ENCODE peak calls at places on chromosome 2, in six cellular contexts. One of them, this sample, is unnamed.

GRCh38 chr2:15092691-15093090 is 460.2 kb downstream of the LRATD1 start:
- DNase-seq in SK-N-SH: no peak
- DNase-seq in fibroblast of lung: peak
- DNase-seq in IMR-90: peak
- DNase-seq in mesenchymal stem cell: no peak
- DNase-seq in mammary epithelial cell: peak
- DNase-seq in this sample: no peak

GRCh38 chr2:20449501-20450200 is 2.8 kb downstream of the RHOB start:
- DNase-seq in IMR-90: peak
- DNase-seq in fibroblast of lung: peak
- DNase-seq in mammary epithelial cell: no peak
- DNase-seq in mesenchymal stem cell: peak
- DNase-seq in SK-N-SH: no peak
- DNase-seq in this sample: peak

GRCh38 chr2:164913640-164914346 is 41.5 kb downstream of the SLC38A11 start:
- DNase-seq in SK-N-SH: no peak
- DNase-seq in IMR-90: peak
- DNase-seq in fibroblast of lung: peak
- DNase-seq in mammary epithelial cell: peak
- DNase-seq in mesenchymal stem cell: no peak
- DNase-seq in this sample: no peak

GRCh38 chr2:15665067-15665942 is 73.6 kb downstream of the DDX1 start:
- DNase-seq in IMR-90: no peak
- DNase-seq in mesenchymal stem cell: no peak
- DNase-seq in fibroblast of lung: no peak
- DNase-seq in SK-N-SH: no peak
- DNase-seq in mammary epithelial cell: no peak
- DNase-seq in this sample: no peak

GRCh38 chr2:205133544-205133943 is 548.8 kb upstream of the NRP2 start:
- DNase-seq in mammary epithelial cell: no peak
- DNase-seq in IMR-90: no peak
- DNase-seq in fibroblast of lung: no peak
- DNase-seq in SK-N-SH: peak
- DNase-seq in mesenchymal stem cell: no peak
- DNase-seq in this sample: no peak

GRCh38 chr2:169647496-169647895 is 46.7 kb downstream of the CFAP210 start:
- DNase-seq in SK-N-SH: no peak
- DNase-seq in IMR-90: no peak
- DNase-seq in fibroblast of lung: no peak
- DNase-seq in mesenchymal stem cell: no peak
- DNase-seq in mammary epithelial cell: no peak
- DNase-seq in this sample: no peak

GRCh38 chr2:181658444-181658843 is 1.5 kb upstream of the CERKL start:
- DNase-seq in mammary epithelial cell: no peak
- DNase-seq in fibroblast of lung: no peak
- DNase-seq in SK-N-SH: no peak
- DNase-seq in IMR-90: no peak
- DNase-seq in mesenchymal stem cell: no peak
- DNase-seq in this sample: no peak

GRCh38 chr2:40243581-40243980 is 208.3 kb downstream of the SLC8A1 start:
- DNase-seq in mesenchymal stem cell: peak
- DNase-seq in IMR-90: peak
- DNase-seq in SK-N-SH: no peak
- DNase-seq in fibroblast of lung: peak
- DNase-seq in mammary epithelial cell: no peak
- DNase-seq in this sample: no peak

GRCh38 chr2:223601932-223602676 is at the start of gene SCG2:
- DNase-seq in IMR-90: peak
- DNase-seq in mammary epithelial cell: peak
- DNase-seq in fibroblast of lung: peak
- DNase-seq in SK-N-SH: peak
- DNase-seq in mesenchymal stem cell: peak
- DNase-seq in this sample: peak

GRCh38 chr2:176457486-176457885 is 188.2 kb downstream of the MTX2 start:
- DNase-seq in mesenchymal stem cell: no peak
- DNase-seq in mammary epithelial cell: no peak
- DNase-seq in IMR-90: no peak
- DNase-seq in fibroblast of lung: no peak
- DNase-seq in SK-N-SH: no peak
- DNase-seq in this sample: no peak

GRCh38 chr2:201308914-201309313 is 48.2 kb downstream of the FLACC1 start:
- DNase-seq in mesenchymal stem cell: no peak
- DNase-seq in fibroblast of lung: no peak
- DNase-seq in IMR-90: no peak
- DNase-seq in SK-N-SH: no peak
- DNase-seq in mammary epithelial cell: no peak
- DNase-seq in this sample: no peak

GRCh38 chr2:195021704-195022513 is 635.1 kb upstream of the SLC39A10 start:
- DNase-seq in SK-N-SH: no peak
- DNase-seq in IMR-90: no peak
- DNase-seq in fibroblast of lung: peak
- DNase-seq in mammary epithelial cell: no peak
- DNase-seq in mesenchymal stem cell: peak
- DNase-seq in this sample: no peak

GRCh38 chr2:47535073-47535472 is 132.1 kb downstream of the MSH2 start:
- DNase-seq in SK-N-SH: no peak
- DNase-seq in mammary epithelial cell: no peak
- DNase-seq in IMR-90: no peak
- DNase-seq in mesenchymal stem cell: no peak
- DNase-seq in fibroblast of lung: no peak
- DNase-seq in this sample: no peak

GRCh38 chr2:10499911-10500521 is 51.9 kb upstream of the ODC1 start:
- DNase-seq in SK-N-SH: no peak
- DNase-seq in IMR-90: no peak
- DNase-seq in fibroblast of lung: no peak
- DNase-seq in mammary epithelial cell: no peak
- DNase-seq in mesenchymal stem cell: no peak
- DNase-seq in this sample: peak

GRCh38 chr2:165182029-165182428 is 21.8 kb downstream of the SCN3A start:
- DNase-seq in fibroblast of lung: no peak
- DNase-seq in SK-N-SH: no peak
- DNase-seq in mammary epithelial cell: no peak
- DNase-seq in mesenchymal stem cell: no peak
- DNase-seq in IMR-90: no peak
- DNase-seq in this sample: no peak

GRCh38 chr2:192718340-192718739 is 523.6 kb upstream of the TMEFF2 start:
- DNase-seq in mesenchymal stem cell: no peak
- DNase-seq in mammary epithelial cell: no peak
- DNase-seq in SK-N-SH: no peak
- DNase-seq in fibroblast of lung: no peak
- DNase-seq in IMR-90: no peak
- DNase-seq in this sample: no peak

GRCh38 chr2:22991844-22992243 is 393.1 kb upstream of the KLHL29 start:
- DNase-seq in fibroblast of lung: no peak
- DNase-seq in SK-N-SH: no peak
- DNase-seq in mesenchymal stem cell: no peak
- DNase-seq in mammary epithelial cell: no peak
- DNase-seq in IMR-90: no peak
- DNase-seq in this sample: no peak

GRCh38 chr2:215382480-215382879 is 53.4 kb downstream of the FN1 start:
- DNase-seq in mammary epithelial cell: no peak
- DNase-seq in IMR-90: no peak
- DNase-seq in SK-N-SH: no peak
- DNase-seq in fibroblast of lung: no peak
- DNase-seq in mesenchymal stem cell: no peak
- DNase-seq in this sample: no peak

GRCh38 chr2:64400733-64401500 is 53.0 kb upstream of the LGALSL start:
- DNase-seq in fibroblast of lung: no peak
- DNase-seq in IMR-90: no peak
- DNase-seq in mesenchymal stem cell: peak
- DNase-seq in mammary epithelial cell: no peak
- DNase-seq in SK-N-SH: no peak
- DNase-seq in this sample: no peak

GRCh38 chr2:128457716-128458115 is 139.0 kb upstream of the HS6ST1 start:
- DNase-seq in mammary epithelial cell: no peak
- DNase-seq in fibroblast of lung: no peak
- DNase-seq in SK-N-SH: no peak
- DNase-seq in IMR-90: no peak
- DNase-seq in mesenchymal stem cell: no peak
- DNase-seq in this sample: no peak

GRCh38 chr2:56754066-56754615 is 570.4 kb downstream of the CCDC85A start:
- DNase-seq in SK-N-SH: no peak
- DNase-seq in mammary epithelial cell: no peak
- DNase-seq in mesenchymal stem cell: no peak
- DNase-seq in IMR-90: no peak
- DNase-seq in fibroblast of lung: no peak
- DNase-seq in this sample: no peak

GRCh38 chr2:182628901-182629300 is 87.2 kb upstream of the DNAJC10 start:
- DNase-seq in SK-N-SH: no peak
- DNase-seq in fibroblast of lung: no peak
- DNase-seq in mesenchymal stem cell: no peak
- DNase-seq in IMR-90: no peak
- DNase-seq in mammary epithelial cell: no peak
- DNase-seq in this sample: no peak

GRCh38 chr2:128654404-128654803 is 335.7 kb upstream of the HS6ST1 start:
- DNase-seq in IMR-90: no peak
- DNase-seq in mammary epithelial cell: no peak
- DNase-seq in mesenchymal stem cell: no peak
- DNase-seq in fibroblast of lung: no peak
- DNase-seq in SK-N-SH: no peak
- DNase-seq in this sample: no peak

GRCh38 chr2:152561251-152561650 is 156.0 kb downstream of the PRPF40A start:
- DNase-seq in fibroblast of lung: no peak
- DNase-seq in mesenchymal stem cell: no peak
- DNase-seq in mammary epithelial cell: no peak
- DNase-seq in SK-N-SH: no peak
- DNase-seq in IMR-90: no peak
- DNase-seq in this sample: no peak

GRCh38 chr2:28617502-28618184 is 121.8 kb downstream of the PLB1 start:
- DNase-seq in mammary epithelial cell: peak
- DNase-seq in fibroblast of lung: no peak
- DNase-seq in SK-N-SH: no peak
- DNase-seq in mesenchymal stem cell: no peak
- DNase-seq in IMR-90: no peak
- DNase-seq in this sample: no peak

GRCh38 chr2:172251231-172251630 is 148.5 kb upstream of the DLX2 start:
- DNase-seq in fibroblast of lung: peak
- DNase-seq in mammary epithelial cell: peak
- DNase-seq in IMR-90: peak
- DNase-seq in SK-N-SH: no peak
- DNase-seq in mesenchymal stem cell: peak
- DNase-seq in this sample: peak

GRCh38 chr2:191892391-191892790 is 45.5 kb upstream of the CAVIN2 start:
- DNase-seq in SK-N-SH: no peak
- DNase-seq in IMR-90: peak
- DNase-seq in mammary epithelial cell: peak
- DNase-seq in fibroblast of lung: peak
- DNase-seq in mesenchymal stem cell: peak
- DNase-seq in this sample: no peak

GRCh38 chr2:200318940-200319435 is 12.5 kb downstream of the SPATS2L start:
- DNase-seq in mammary epithelial cell: no peak
- DNase-seq in mesenchymal stem cell: no peak
- DNase-seq in SK-N-SH: no peak
- DNase-seq in fibroblast of lung: no peak
- DNase-seq in IMR-90: no peak
- DNase-seq in this sample: no peak

GRCh38 chr2:222241054-222241453 is 57.7 kb downstream of the PAX3 start:
- DNase-seq in mesenchymal stem cell: no peak
- DNase-seq in IMR-90: no peak
- DNase-seq in fibroblast of lung: no peak
- DNase-seq in SK-N-SH: no peak
- DNase-seq in mammary epithelial cell: no peak
- DNase-seq in this sample: no peak

GRCh38 chr2:109335586-109336266 is 206.7 kb downstream of the SH3RF3 start:
- DNase-seq in mesenchymal stem cell: peak
- DNase-seq in mammary epithelial cell: peak
- DNase-seq in IMR-90: peak
- DNase-seq in fibroblast of lung: peak
- DNase-seq in SK-N-SH: no peak
- DNase-seq in this sample: no peak

GRCh38 chr2:39492095-39492590 is 55.1 kb upstream of the MAP4K3 start:
- DNase-seq in fibroblast of lung: peak
- DNase-seq in IMR-90: peak
- DNase-seq in mesenchymal stem cell: peak
- DNase-seq in SK-N-SH: no peak
- DNase-seq in mammary epithelial cell: peak
- DNase-seq in this sample: peak

GRCh38 chr2:74413001-74413698 is 8.3 kb downstream of the C2orf81 start:
- DNase-seq in mesenchymal stem cell: no peak
- DNase-seq in SK-N-SH: no peak
- DNase-seq in IMR-90: no peak
- DNase-seq in mammary epithelial cell: no peak
- DNase-seq in fibroblast of lung: no peak
- DNase-seq in this sample: peak

GRCh38 chr2:196239622-196240587 is 68.5 kb upstream of the STK17B start:
- DNase-seq in SK-N-SH: no peak
- DNase-seq in mammary epithelial cell: peak
- DNase-seq in fibroblast of lung: peak
- DNase-seq in mesenchymal stem cell: peak
- DNase-seq in IMR-90: peak
- DNase-seq in this sample: no peak

GRCh38 chr2:235498556-235499305 is 4.9 kb downstream of the AGAP1 start:
- DNase-seq in mammary epithelial cell: no peak
- DNase-seq in SK-N-SH: peak
- DNase-seq in mesenchymal stem cell: no peak
- DNase-seq in fibroblast of lung: peak
- DNase-seq in IMR-90: no peak
- DNase-seq in this sample: no peak

GRCh38 chr2:66490588-66491001 is 55.7 kb downstream of the MEIS1 start:
- DNase-seq in SK-N-SH: no peak
- DNase-seq in IMR-90: peak
- DNase-seq in fibroblast of lung: peak
- DNase-seq in mesenchymal stem cell: peak
- DNase-seq in mammary epithelial cell: peak
- DNase-seq in this sample: no peak

GRCh38 chr2:190343500-190344274 is at the start of gene INPP1:
- DNase-seq in SK-N-SH: peak
- DNase-seq in mammary epithelial cell: peak
- DNase-seq in fibroblast of lung: peak
- DNase-seq in IMR-90: peak
- DNase-seq in mesenchymal stem cell: peak
- DNase-seq in this sample: peak
- H2AFZ ChIP-seq in SK-N-SH: peak
- H2AFZ ChIP-seq in mammary epithelial cell: peak
- H2AFZ ChIP-seq in fibroblast of lung: peak
- H2AFZ ChIP-seq in IMR-90: peak
- H2AFZ ChIP-seq in mesenchymal stem cell: peak
- H2AFZ ChIP-seq in this sample: peak

GRCh38 chr2:119433636-119434327 is 2.1 kb downstream of the TMEM37 start:
- DNase-seq in SK-N-SH: no peak
- DNase-seq in mammary epithelial cell: no peak
- DNase-seq in fibroblast of lung: no peak
- DNase-seq in mesenchymal stem cell: no peak
- DNase-seq in IMR-90: no peak
- DNase-seq in this sample: peak
- H3K4me3 ChIP-seq in SK-N-SH: no peak
- H3K4me3 ChIP-seq in mammary epithelial cell: no peak
- H3K4me3 ChIP-seq in fibroblast of lung: no peak
- H3K4me3 ChIP-seq in mesenchymal stem cell: no peak
- H3K4me3 ChIP-seq in IMR-90: no peak
- H3K4me3 ChIP-seq in this sample: no peak

GRCh38 chr2:85537600-85538506 is 1.1 kb upstream of the MAT2A start:
- DNase-seq in SK-N-SH: peak
- DNase-seq in mesenchymal stem cell: peak
- DNase-seq in fibroblast of lung: peak
- DNase-seq in IMR-90: no peak
- DNase-seq in mammary epithelial cell: no peak
- DNase-seq in this sample: peak
- H2AFZ ChIP-seq in SK-N-SH: peak
- H2AFZ ChIP-seq in mesenchymal stem cell: peak
- H2AFZ ChIP-seq in fibroblast of lung: peak
- H2AFZ ChIP-seq in IMR-90: peak
- H2AFZ ChIP-seq in mammary epithelial cell: peak
- H2AFZ ChIP-seq in this sample: peak

GRCh38 chr2:101064505-101064867 is 62.4 kb downstream of the RPL31 start:
- DNase-seq in fibroblast of lung: no peak
- DNase-seq in SK-N-SH: no peak
- DNase-seq in mesenchymal stem cell: no peak
- DNase-seq in mammary epithelial cell: no peak
- DNase-seq in IMR-90: no peak
- DNase-seq in this sample: no peak
- H3K4me3 ChIP-seq in fibroblast of lung: no peak
- H3K4me3 ChIP-seq in SK-N-SH: no peak
- H3K4me3 ChIP-seq in mesenchymal stem cell: no peak
- H3K4me3 ChIP-seq in mammary epithelial cell: no peak
- H3K4me3 ChIP-seq in IMR-90: no peak
- H3K4me3 ChIP-seq in this sample: no peak

This sample was measured in osteoblast.